ENCODE peak calls at places on chromosomes 13 and 19, in six cellular contexts. Y, W, N, F, T and V are unnamed samples.

GRCh38 chr13:51935326-51936171 is 73.8 kb downstream of the CCDC70 start:
- DNase-seq in F (peak), Y (no peak), T (peak), N (peak), W (no peak), V (peak)

GRCh38 chr19:35292986-35293732 is 1.2 kb downstream of the MAG start:
- DNase-seq in Y (no peak), W (no peak), T (peak), F (no peak), N (no peak), V (no peak)

GRCh38 chr19:1252818-1253513 is 4.6 kb downstream of the MIDN start:
- DNase-seq in T (peak), W (peak), N (peak), Y (peak), F (no peak), V (peak)

GRCh38 chr19:50003810-50004419 is 21.3 kb downstream of the VRK3 start:
- DNase-seq in T (no peak), Y (no peak), F (peak), W (peak), N (peak), V (peak)

GRCh38 chr13:113273856-113274590 is 23.0 kb upstream of the LAMP1 start:
- DNase-seq in Y (no peak), F (no peak), N (peak), W (peak), T (no peak), V (peak)

GRCh38 chr13:110307697-110308376 is 753 bp downstream of the COL4A2 start:
- DNase-seq in T (no peak), N (peak), F (no peak), Y (no peak), W (no peak), V (peak)

GRCh38 chr19:47756953-47757608 is 11.7 kb downstream of the NOP53 start:
- DNase-seq in W (no peak), Y (no peak), F (no peak), N (no peak), T (no peak), V (no peak)

GRCh38 chr19:46629546-46630025 is 4.7 kb upstream of the PTGIR start:
- DNase-seq in F (no peak), T (no peak), Y (no peak), N (no peak), W (no peak), V (no peak)

GRCh38 chr13:99546878-99547277 is 45.6 kb downstream of the TM9SF2 start:
- DNase-seq in T (no peak), W (no peak), N (no peak), F (no peak), Y (no peak), V (no peak)

GRCh38 chr19:17847538-17848366 is at the start of gene JAK3:
- DNase-seq in F (no peak), W (peak), T (no peak), Y (peak), N (peak), V (no peak)

GRCh38 chr19:54470991-54471782 is 1.9 kb downstream of the CDC42EP5 start:
- DNase-seq in N (no peak), W (no peak), Y (no peak), T (no peak), F (no peak), V (no peak)

GRCh38 chr19:485583-486236 is 10.6 kb upstream of the MADCAM1 start:
- DNase-seq in T (peak), N (peak), F (no peak), Y (no peak), W (no peak), V (peak)

GRCh38 chr19:8363803-8364771 is at the start of gene ANGPTL4:
- DNase-seq in Y (peak), F (peak), W (peak), T (peak), N (peak), V (peak)

GRCh38 chr19:35462476-35462953 is 14.5 kb downstream of the FFAR2 start:
- DNase-seq in N (no peak), Y (no peak), F (no peak), T (no peak), W (no peak), V (peak)

GRCh38 chr13:49641810-49642291 is 13.5 kb downstream of the ARL11 start:
- DNase-seq in T (no peak), W (peak), Y (no peak), F (no peak), N (peak), V (peak)

GRCh38 chr13:98315466-98315865 is 138.4 kb upstream of the RNF113B start:
- DNase-seq in Y (no peak), N (peak), F (no peak), T (no peak), W (peak), V (peak)

GRCh38 chr13:44431150-44431549 is 57.5 kb downstream of the SERP2 start:
- DNase-seq in W (no peak), T (no peak), F (no peak), Y (no peak), N (no peak), V (no peak)

GRCh38 chr19:18417250-18418033 is 1.8 kb upstream of the SSBP4 start:
- DNase-seq in Y (no peak), N (peak), W (peak), T (peak), F (no peak), V (peak)

GRCh38 chr13:27007166-27007565 is 164.4 kb downstream of the USP12 start:
- DNase-seq in N (no peak), Y (no peak), F (no peak), T (peak), W (no peak), V (peak)

GRCh38 chr13:44951184-44951583 is 38.1 kb downstream of the NUFIP1 start:
- DNase-seq in Y (no peak), N (peak), F (no peak), T (no peak), W (no peak), V (no peak)

GRCh38 chr19:39154626-39155100 is 29.1 kb downstream of the PAK4 start:
- DNase-seq in F (peak), T (no peak), N (no peak), Y (no peak), W (no peak), V (no peak)

GRCh38 chr13:58994778-58995177 is 1169.0 kb downstream of the DIAPH3 start:
- DNase-seq in F (no peak), W (no peak), Y (no peak), T (peak), N (peak), V (no peak)

GRCh38 chr13:113410472-113411201 is 42.7 kb downstream of the ADPRHL1 start:
- DNase-seq in T (no peak), N (peak), F (peak), Y (no peak), W (peak), V (peak)

GRCh38 chr19:29769997-29770396 is 41.8 kb upstream of the CCNE1 start:
- DNase-seq in T (peak), W (no peak), Y (no peak), N (no peak), F (no peak), V (no peak)

GRCh38 chr19:53147645-53148044 is 11.2 kb downstream of the ZNF347 start:
- DNase-seq in W (no peak), T (no peak), Y (no peak), N (no peak), F (no peak), V (no peak)

GRCh38 chr13:99658266-99658991 is 157.2 kb downstream of the TM9SF2 start:
- DNase-seq in W (peak), Y (peak), T (no peak), N (peak), F (peak), V (peak)

GRCh38 chr19:13961826-13962737 is 9.8 kb downstream of the DCAF15 start:
- DNase-seq in T (no peak), N (no peak), Y (no peak), W (no peak), F (no peak), V (no peak)

GRCh38 chr13:27353166-27353583 is 71.2 kb upstream of the GTF3A start:
- DNase-seq in W (peak), T (no peak), Y (peak), F (no peak), N (peak), V (no peak)

GRCh38 chr19:51980116-51980736 is 6.4 kb downstream of the ZNF350 start:
- DNase-seq in Y (no peak), W (no peak), T (no peak), F (no peak), N (no peak), V (peak)

GRCh38 chr19:5321851-5322681 is 18.5 kb downstream of the PTPRS start:
- DNase-seq in F (no peak), Y (no peak), N (no peak), W (no peak), T (peak), V (no peak)

GRCh38 chr19:22620912-22621311 is 13.2 kb upstream of the ZNF492 start:
- DNase-seq in T (no peak), N (no peak), F (no peak), Y (no peak), W (no peak), V (no peak)